ENCODE peak calls at places on chromosomes 11 and 22, in five cellular contexts. J is K562, U is HepG2, C is GM12878, G is H1. D is an unnamed sample.
A peak's percentile ranks its signal among the peaks of the same experiment; 100 is the strongest.

GRCh38 chr11:15166204-15166603 is 51.5 kb downstream of the INSC start:
- DNase-seq in C (no peak), U (no peak), G (no peak), J (no peak), D (no peak)

GRCh38 chr11:115606223-115607220 is 102.3 kb upstream of the CADM1 start:
- DNase-seq in J (no peak), U (no peak), C (no peak), G (no peak), D (peak; percentile 69)

GRCh38 chr11:27722117-27722844 is 22.0 kb upstream of the BDNF start:
- DNase-seq in J (no peak), U (no peak), G (no peak), C (no peak), D (peak; percentile 64)

GRCh38 chr11:129291556-129291955 is 84.1 kb upstream of the BARX2 start:
- DNase-seq in C (no peak), G (no peak), U (no peak), J (no peak), D (no peak)

GRCh38 chr22:22171357-22172218 is 73.0 kb upstream of the VPREB1 start:
- DNase-seq in U (no peak), J (peak; percentile 61), C (no peak), G (no peak), D (peak; percentile 30)

GRCh38 chr11:8087185-8087584 is 6.2 kb downstream of the TUB start:
- DNase-seq in U (no peak), C (no peak), G (no peak), J (peak; percentile 8), D (no peak)

GRCh38 chr11:36411202-36411640 is 98.9 kb downstream of the TRAF6 start:
- DNase-seq in U (no peak), J (peak; percentile 31), C (peak; percentile 31), G (no peak), D (no peak)

GRCh38 chr11:61893981-61894380 is 2.6 kb upstream of the FADS3 start:
- DNase-seq in U (no peak), J (no peak), C (no peak), G (no peak), D (no peak)

GRCh38 chr22:46107753-46108563 is 42.4 kb upstream of the PPARA start:
- DNase-seq in G (no peak), C (no peak), J (no peak), U (no peak), D (peak; percentile 76)
- TF ChIP-seq EP300 in G (no peak), C (no peak), J (no peak), U (no peak), D (no peak)

GRCh38 chr11:94010136-94010535 is 11.0 kb upstream of the HEPHL1 start:
- DNase-seq in G (no peak), J (no peak), U (no peak), C (no peak), D (no peak)

GRCh38 chr11:94007906-94008305 is 13.2 kb upstream of the HEPHL1 start:
- DNase-seq in C (no peak), J (no peak), G (no peak), U (no peak), D (no peak)

GRCh38 chr11:94017446-94017845 is 3.7 kb upstream of the HEPHL1 start:
- DNase-seq in C (no peak), G (no peak), U (no peak), J (no peak), D (no peak)

GRCh38 chr11:94007426-94007825 is 13.7 kb upstream of the HEPHL1 start:
- DNase-seq in G (no peak), J (no peak), C (no peak), U (no peak), D (no peak)

GRCh38 chr11:94011478-94011877 is 9.7 kb upstream of the HEPHL1 start:
- DNase-seq in C (no peak), G (no peak), U (no peak), J (no peak), D (no peak)
- H3K9ac ChIP-seq in C (no peak overlapping the region), G (no peak overlapping the region), U (no peak overlapping the region), J (no peak overlapping the region), D (no peak overlapping the region)

DNA sequence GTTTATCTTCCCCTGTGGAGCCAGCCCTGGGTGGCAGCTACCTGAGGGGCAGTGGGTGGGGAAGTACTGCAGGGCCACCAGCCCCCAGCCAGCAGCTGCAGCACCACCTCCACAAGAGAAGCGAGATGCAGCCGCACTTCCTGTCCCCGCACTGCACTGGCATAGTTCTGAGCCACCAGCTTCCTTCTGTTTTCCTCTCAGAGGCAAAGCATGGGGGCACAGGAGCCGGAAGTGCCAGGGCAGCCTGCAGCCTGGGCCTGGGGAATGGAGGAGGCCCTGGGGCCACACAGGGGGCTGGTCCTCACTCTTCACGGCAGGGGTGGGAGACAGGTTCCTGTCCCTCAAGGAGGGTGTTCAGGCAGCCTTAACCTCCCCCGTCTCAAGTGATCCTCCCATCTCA is 11.9 kb upstream of the SH3BP1 start:
- DNase-seq in C (no peak), J (no peak), U (no peak), G (no peak), D (no peak)
- H3K4me3 ChIP-seq in C (no peak overlapping the region), J (no peak overlapping the region), U (no peak overlapping the region), G (no peak overlapping the region), D (no peak overlapping the region)

DNA sequence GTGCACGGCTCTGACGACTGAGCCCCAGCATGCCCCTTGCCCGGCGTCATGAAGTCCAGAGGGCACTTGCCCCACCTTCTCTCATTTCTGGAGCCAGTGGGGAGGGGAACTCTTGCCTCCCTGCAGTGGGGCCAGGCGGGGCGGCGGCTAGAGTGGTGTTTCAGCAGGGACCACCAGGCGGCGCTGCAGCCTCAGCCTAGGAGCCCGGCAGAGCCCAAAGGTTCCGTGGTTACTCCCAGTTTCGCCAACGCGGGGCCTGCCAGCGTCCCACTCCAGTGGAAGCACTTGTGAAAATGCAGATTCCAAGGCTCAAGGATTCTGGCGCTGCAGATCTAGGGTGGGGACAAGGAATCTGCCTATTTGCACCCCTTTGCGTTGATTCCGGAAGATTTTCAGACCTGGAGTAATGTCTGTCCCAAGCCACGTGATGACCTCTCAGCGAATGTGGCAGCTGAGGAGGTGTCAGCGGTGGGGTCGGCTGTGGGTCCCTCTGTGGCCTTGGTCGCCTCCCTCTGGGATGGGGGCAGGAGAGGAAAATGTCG is 55.7 kb downstream of the CD82 start:
- DNase-seq in U (peak; percentile 55), G (peak; percentile 46), J (peak; percentile 81), C (no peak), D (peak; percentile 92)
- TF ChIP-seq EP300 in U (no peak), G (no peak), J (no peak), C (no peak), D (no peak)

GRCh38 chr22:20124083-20124787 is 7.2 kb upstream of the TRMT2A start:
- DNase-seq in G (no peak), J (no peak), C (no peak), U (no peak), D (no peak)
- H3K9ac ChIP-seq in G (no peak overlapping the region), J (peak overlapping the region; percentile 82), C (no peak overlapping the region), U (no peak overlapping the region), D (no peak overlapping the region)

GRCh38 chr11:2415601-2416380 is 15.2 kb downstream of the TSSC4 start:
- DNase-seq in G (no peak), J (peak; percentile 27), C (no peak), U (no peak), D (no peak)
- H3K4me3 ChIP-seq in G (no peak overlapping the region), J (no peak overlapping the region), C (no peak overlapping the region), U (no peak overlapping the region), D (no peak overlapping the region)

GRCh38 chr11:78344114-78344513 is 73.5 kb downstream of the GAB2 start:
- DNase-seq in J (no peak), C (no peak), U (no peak), G (no peak), D (no peak)
- TF ChIP-seq EP300 in J (no peak), C (no peak), U (no peak), G (no peak), D (no peak)

GRCh38 chr11:12195773-12196172 is 85.4 kb downstream of the MICAL2 start:
- DNase-seq in J (peak; percentile 65), G (no peak), C (no peak), U (no peak), D (no peak)
- H3K9ac ChIP-seq in J (peak overlapping the region; percentile 11), G (no peak overlapping the region), C (no peak overlapping the region), U (no peak overlapping the region), D (no peak overlapping the region)

DNA sequence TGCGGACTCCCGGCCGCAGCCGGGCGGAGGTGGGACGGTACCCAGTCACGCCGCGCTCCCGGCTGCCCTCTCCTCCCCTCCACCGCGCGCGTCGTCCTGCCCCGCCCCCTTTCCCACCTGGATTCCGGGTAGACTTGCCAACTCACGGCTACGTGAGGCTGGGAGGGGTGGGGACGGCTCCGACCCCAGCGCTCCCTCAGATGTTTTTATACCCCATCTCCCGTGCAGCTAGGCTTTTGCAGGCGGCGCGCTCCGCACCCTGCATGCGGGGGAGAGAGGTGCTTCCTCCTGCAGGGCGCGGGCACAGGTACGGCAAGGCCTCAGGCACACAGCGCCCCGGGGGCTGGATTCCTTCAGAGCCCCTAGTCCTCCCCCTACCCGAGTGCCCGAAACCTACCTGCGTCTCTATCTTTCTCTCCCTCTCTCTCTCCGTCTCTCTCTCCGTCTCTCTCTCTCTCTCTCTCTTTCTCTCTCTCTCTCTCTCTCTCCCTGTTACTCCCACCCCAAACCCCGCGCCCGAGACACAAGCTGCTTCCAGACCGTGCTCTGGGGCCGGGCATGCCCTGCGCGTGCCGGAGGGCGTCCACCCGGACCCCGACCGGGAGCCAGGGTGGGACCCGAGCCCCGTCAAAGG is 1.9 kb downstream of the PDGFB start:
- DNase-seq in G (no peak), U (peak; percentile 60), J (no peak), C (no peak), D (no peak)
- H3K4me3 ChIP-seq in G (peak overlapping the region; percentile 59), U (peak overlapping the region; percentile 67), J (peak overlapping the region; percentile 31), C (no peak overlapping the region), D (no peak overlapping the region)